ENCODE peak calls at places on chromosomes 5 and 9, in eight cellular contexts. C is fibroblast of lung, G is A549, K is neural progenitor cell, P is psoas muscle, W is retinal pigment epithelial cell, O is dorsolateral prefrontal cortex, S is tibial artery. U is an unnamed sample.

GRCh38 chr9:95813923-95814322 is 61.6 kb upstream of the ERCC6L2 start:
- DNase-seq in C (no peak), G (no peak), K (no peak), P (no peak), W (no peak), O (no peak), S (no peak), U (no peak)

GRCh38 chr5:42887094-42887493 is 75.4 kb upstream of the SELENOP start:
- DNase-seq in C (no peak), G (no peak), K (no peak), P (no peak), W (no peak), O (no peak), S (no peak), U (no peak)

GRCh38 chr9:37301369-37302172 is 120.9 kb upstream of the GRHPR start:
- DNase-seq in C (no peak), G (no peak), K (no peak), P (no peak), W (no peak), O (no peak), S (no peak), U (peak)

GRCh38 chr5:56160723-56161445 is 72.2 kb downstream of the ANKRD55 start:
- DNase-seq in C (no peak), G (no peak), K (no peak), P (no peak), W (no peak), O (no peak), S (no peak), U (no peak)

GRCh38 chr9:93091056-93091452 is 5.0 kb upstream of the CARD19 start:
- DNase-seq in C (no peak), G (no peak), K (no peak), P (no peak), W (no peak), O (no peak), S (peak), U (no peak)

GRCh38 chr5:107533946-107534876 is 136.5 kb downstream of the EFNA5 start:
- DNase-seq in C (no peak), G (no peak), K (no peak), P (no peak), W (no peak), O (no peak), S (no peak), U (no peak)

GRCh38 chr5:63456279-63456678 is 506.0 kb downstream of the HTR1A start:
- DNase-seq in C (peak), G (no peak), K (no peak), P (no peak), W (no peak), O (no peak), S (no peak), U (no peak)

GRCh38 chr5:163915481-163915961 is 410.1 kb downstream of the MAT2B start:
- DNase-seq in C (peak), G (no peak), K (peak), P (no peak), W (peak), O (no peak), S (no peak), U (peak)

GRCh38 chr9:36034911-36035490 is 1.7 kb upstream of the RECK start:
- DNase-seq in C (no peak), G (no peak), K (no peak), P (no peak), W (no peak), O (no peak), S (no peak), U (no peak)

GRCh38 chr5:156094001-156094400 is 233.0 kb upstream of the SGCD start:
- DNase-seq in C (no peak), G (no peak), K (peak), P (no peak), W (no peak), O (peak), S (no peak), U (no peak)

GRCh38 chr9:27154923-27155322 is 45.9 kb downstream of the TEK start:
- DNase-seq in C (peak), G (no peak), K (no peak), P (no peak), W (peak), O (no peak), S (no peak), U (no peak)

GRCh38 chr9:120717194-120717593 is 2.9 kb upstream of the MEGF9 start:
- DNase-seq in C (no peak), G (no peak), K (no peak), P (no peak), W (no peak), O (no peak), S (no peak), U (no peak)

GRCh38 chr5:17213938-17214337 is 3.5 kb upstream of the BASP1 start:
- DNase-seq in C (no peak), G (no peak), K (no peak), P (no peak), W (no peak), O (no peak), S (no peak), U (no peak)

GRCh38 chr5:17216176-17216973 is 1.1 kb upstream of the BASP1 start:
- DNase-seq in C (peak), G (peak), K (peak), P (peak), W (no peak), O (peak), S (peak), U (peak)

GRCh38 chr5:17212210-17212609 is 5.2 kb upstream of the BASP1 start:
- DNase-seq in C (no peak), G (no peak), K (no peak), P (no peak), W (no peak), O (no peak), S (no peak), U (no peak)

GRCh38 chr5:17216974-17217325 is 481 bp upstream of the BASP1 start:
- DNase-seq in C (peak), G (peak), K (peak), P (no peak), W (no peak), O (no peak), S (peak), U (no peak)

GRCh38 chr5:17212996-17213395 is 4.4 kb upstream of the BASP1 start:
- DNase-seq in C (no peak), G (no peak), K (no peak), P (no peak), W (no peak), O (no peak), S (no peak), U (no peak)
- TF ChIP-seq CTCF in C (no peak), G (no peak), K (no peak), P (no peak), W (no peak), O (no peak), S (no peak), U (no peak)

GRCh38 chr9:129628709-129629108 is 2.7 kb downstream of the NTMT1 start:
- DNase-seq in C (no peak), G (no peak), K (no peak), P (no peak), W (no peak), O (no peak), S (no peak), U (no peak)
- H3K4me3 ChIP-seq in C (no peak), G (no peak), K (no peak), P (peak), W (no peak), O (no peak), S (no peak), U (no peak)

DNA sequence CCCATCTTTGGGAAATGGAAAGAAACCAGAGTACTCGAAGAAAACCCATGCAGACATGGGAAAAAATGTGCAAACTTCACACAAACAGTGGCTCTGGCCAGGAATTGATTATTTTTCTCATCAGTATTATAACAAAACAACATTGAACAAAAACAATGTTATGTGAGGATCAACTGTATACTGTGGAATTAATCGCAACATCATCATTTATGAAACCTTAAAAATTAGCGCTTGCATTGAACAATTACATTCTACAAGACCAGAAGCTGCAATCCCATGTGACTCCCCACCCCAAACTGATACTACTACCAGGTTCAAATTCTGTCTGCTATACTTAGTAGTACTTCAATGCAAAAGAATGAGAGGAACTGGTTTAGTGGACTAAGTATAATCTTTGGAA is 390.7 kb upstream of the PIK3R1 start:
- DNase-seq in C (no peak), G (no peak), K (no peak), P (no peak), W (no peak), O (no peak), S (no peak), U (no peak)
- TF ChIP-seq CTCF in C (no peak), G (no peak), K (no peak), P (no peak), W (no peak), O (no peak), S (no peak), U (no peak)

GRCh38 chr5:95718203-95718602 is 12.9 kb upstream of the RHOBTB3 start:
- DNase-seq in C (no peak), G (no peak), K (no peak), P (no peak), W (no peak), O (no peak), S (no peak), U (peak)
- H3K4me3 ChIP-seq in C (no peak), G (no peak), K (no peak), P (no peak), W (no peak), O (no peak), S (no peak), U (no peak)

GRCh38 chr9:77766587-77766986 is 118.5 kb upstream of the GNA14 start:
- DNase-seq in C (no peak), G (no peak), K (no peak), P (no peak), W (no peak), O (no peak), S (no peak), U (no peak)

GRCh38 chr9:77759391-77759790 is 111.3 kb upstream of the GNA14 start:
- DNase-seq in C (no peak), G (no peak), K (no peak), P (no peak), W (no peak), O (no peak), S (no peak), U (no peak)

GRCh38 chr9:77764894-77765780 is 117.0 kb upstream of the GNA14 start:
- DNase-seq in C (peak), G (no peak), K (peak), P (no peak), W (no peak), O (no peak), S (no peak), U (peak)

GRCh38 chr9:77765781-77766259 is 117.7 kb upstream of the GNA14 start:
- DNase-seq in C (no peak), G (no peak), K (no peak), P (no peak), W (no peak), O (no peak), S (no peak), U (no peak)

DNA sequence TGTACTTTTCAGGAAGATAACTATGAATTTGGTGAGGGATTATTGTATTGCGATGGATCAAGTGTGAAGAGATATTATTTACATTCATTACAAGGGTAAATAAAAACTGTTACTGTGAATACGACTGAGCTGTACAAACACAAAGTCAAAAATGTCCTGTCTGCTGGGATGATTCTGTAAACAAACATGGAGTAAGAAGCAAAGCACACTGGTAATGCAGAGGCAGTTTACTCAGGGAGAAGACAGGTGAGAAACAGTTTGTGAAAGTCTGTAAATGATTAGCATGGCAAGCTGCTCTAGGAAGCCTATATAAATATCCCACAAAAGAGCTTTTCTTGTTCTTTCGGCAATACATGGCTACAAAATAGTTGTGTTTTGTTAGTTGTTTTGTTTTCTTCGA is 115.4 kb upstream of the GNA14 start:
- DNase-seq in C (no peak), G (no peak), K (no peak), P (no peak), W (no peak), O (no peak), S (no peak), U (no peak)
- TF ChIP-seq CTCF in C (no peak), G (no peak), K (no peak), P (no peak), W (no peak), O (no peak), S (no peak), U (no peak)